ENCODE peak calls at places on chromosomes 11 and 22, in eight cellular contexts. E, I, G, N, Q, K, W and V are unnamed samples.

GRCh38 chr11:123454060-123454651 is 24.1 kb downstream of the GRAMD1B start:
- DNase-seq in E (no peak), I (peak), G (no peak), N (no peak), Q (no peak), K (peak), W (no peak), V (no peak)

GRCh38 chr11:70525006-70525405 is 126.7 kb downstream of the CTTN start:
- DNase-seq in E (no peak), I (no peak), G (peak), N (no peak), Q (no peak), K (no peak), W (no peak), V (no peak)

GRCh38 chr11:84503503-84503902 is 1123.6 kb downstream of the DLG2 start:
- DNase-seq in E (no peak), I (no peak), G (no peak), N (no peak), Q (no peak), K (no peak), W (no peak), V (no peak)

GRCh38 chr22:46622081-46622521 is 1.9 kb downstream of the GRAMD4 start:
- DNase-seq in E (peak), I (no peak), G (no peak), N (no peak), Q (no peak), K (no peak), W (no peak), V (no peak)

GRCh38 chr11:19577391-19577831 is 135.2 kb upstream of the NAV2 start:
- DNase-seq in E (peak), I (no peak), G (no peak), N (no peak), Q (no peak), K (no peak), W (no peak), V (no peak)

GRCh38 chr11:27619936-27620335 is 80.3 kb downstream of the BDNF start:
- DNase-seq in E (no peak), I (no peak), G (no peak), N (no peak), Q (no peak), K (no peak), W (no peak), V (no peak)

GRCh38 chr22:23248583-23248982 is 68.3 kb downstream of the BCR start:
- DNase-seq in E (no peak), I (peak), G (peak), N (peak), Q (no peak), K (no peak), W (peak), V (peak)

GRCh38 chr11:63945482-63946163 is 6.8 kb downstream of the NAA40 start:
- DNase-seq in E (peak), I (peak), G (peak), N (peak), Q (peak), K (peak), W (peak), V (peak)

GRCh38 chr11:132639986-132640385 is 892.3 kb downstream of the OPCML start:
- DNase-seq in E (no peak), I (no peak), G (no peak), N (no peak), Q (no peak), K (no peak), W (no peak), V (no peak)

GRCh38 chr11:110818032-110818687 is 105.9 kb upstream of the ARHGAP20 start:
- DNase-seq in E (no peak), I (no peak), G (no peak), N (no peak), Q (no peak), K (no peak), W (no peak), V (no peak)

GRCh38 chr22:37660709-37661045 is 2.2 kb downstream of the PDXP start:
- DNase-seq in E (no peak), I (no peak), G (no peak), N (no peak), Q (no peak), K (no peak), W (no peak), V (no peak)

GRCh38 chr11:126080206-126080941 is 17.7 kb upstream of the CDON start:
- DNase-seq in E (no peak), I (peak), G (no peak), N (no peak), Q (no peak), K (no peak), W (peak), V (peak)

GRCh38 chr11:97502201-97502600 is 1112.4 kb downstream of the JRKL start:
- DNase-seq in E (no peak), I (no peak), G (no peak), N (no peak), Q (no peak), K (no peak), W (no peak), V (no peak)

GRCh38 chr11:78319453-78319955 is 98.1 kb downstream of the GAB2 start:
- DNase-seq in E (no peak), I (no peak), G (peak), N (no peak), Q (no peak), K (no peak), W (no peak), V (no peak)

GRCh38 chr11:2421996-2422395 is 21.4 kb downstream of the TSSC4 start:
- DNase-seq in E (peak), I (no peak), G (peak), N (no peak), Q (no peak), K (no peak), W (no peak), V (no peak)

GRCh38 chr11:112590778-112591177 is 330.1 kb upstream of the PLET1 start:
- DNase-seq in E (no peak), I (no peak), G (no peak), N (peak), Q (no peak), K (no peak), W (no peak), V (peak)

GRCh38 chr11:66443602-66444001 is 5.0 kb upstream of the MRPL11 start:
- DNase-seq in E (no peak), I (no peak), G (no peak), N (no peak), Q (peak), K (no peak), W (no peak), V (no peak)

GRCh38 chr11:47051217-47051616 is 114.7 kb downstream of the CSTPP1 start:
- DNase-seq in E (peak), I (no peak), G (no peak), N (no peak), Q (no peak), K (no peak), W (no peak), V (no peak)

GRCh38 chr11:8839957-8840945 is 70.7 kb upstream of the AKIP1 start:
- DNase-seq in E (peak), I (no peak), G (no peak), N (peak), Q (no peak), K (no peak), W (no peak), V (peak)

GRCh38 chr11:10263929-10264328 is 30.1 kb downstream of the SBF2 start:
- DNase-seq in E (no peak), I (no peak), G (no peak), N (no peak), Q (peak), K (no peak), W (no peak), V (no peak)

GRCh38 chr22:22999473-22999872 is 70.8 kb upstream of the GNAZ start:
- DNase-seq in E (no peak), I (no peak), G (no peak), N (no peak), Q (no peak), K (no peak), W (no peak), V (no peak)

GRCh38 chr11:119120639-119121007 is 757 bp upstream of the HINFP start:
- DNase-seq in E (no peak), I (no peak), G (no peak), N (no peak), Q (peak), K (peak), W (no peak), V (no peak)

GRCh38 chr22:36332623-36333331 is 55.0 kb downstream of the MYH9 start:
- DNase-seq in E (no peak), I (peak), G (no peak), N (no peak), Q (no peak), K (peak), W (no peak), V (peak)

GRCh38 chr22:31650391-31650790 is 11.6 kb downstream of the PISD start:
- DNase-seq in E (no peak), I (peak), G (no peak), N (peak), Q (no peak), K (no peak), W (no peak), V (no peak)

GRCh38 chr11:66725646-66726045 is 3.4 kb downstream of the SPTBN2 start:
- DNase-seq in E (no peak), I (no peak), G (no peak), N (peak), Q (no peak), K (no peak), W (no peak), V (no peak)

GRCh38 chr11:44734982-44735381 is 8.2 kb downstream of the TSPAN18 start:
- DNase-seq in E (no peak), I (no peak), G (no peak), N (no peak), Q (no peak), K (no peak), W (no peak), V (no peak)

GRCh38 chr11:36009469-36009868 is 65.6 kb downstream of the LDLRAD3 start:
- DNase-seq in E (no peak), I (peak), G (no peak), N (no peak), Q (peak), K (no peak), W (no peak), V (no peak)

GRCh38 chr22:45478108-45478771 is 24.4 kb upstream of the FBLN1 start:
- DNase-seq in E (peak), I (peak), G (peak), N (no peak), Q (peak), K (no peak), W (no peak), V (no peak)

GRCh38 chr11:111944139-111944538 is 7.0 kb downstream of the DIXDC1 start:
- DNase-seq in E (no peak), I (peak), G (no peak), N (peak), Q (no peak), K (no peak), W (no peak), V (no peak)

GRCh38 chr11:119626197-119626909 is 102.6 kb downstream of the NECTIN1 start:
- DNase-seq in E (no peak), I (no peak), G (no peak), N (no peak), Q (no peak), K (no peak), W (no peak), V (no peak)

GRCh38 chr11:117875397-117876048 is 935 bp downstream of the FXYD6 start:
- DNase-seq in E (peak), I (no peak), G (no peak), N (peak), Q (no peak), K (no peak), W (no peak), V (peak)

GRCh38 chr22:33472462-33473344 is 414.5 kb upstream of the SYN3 start:
- DNase-seq in E (no peak), I (no peak), G (no peak), N (no peak), Q (no peak), K (peak), W (no peak), V (no peak)

GRCh38 chr22:33119044-33119443 is 60.9 kb upstream of the SYN3 start:
- DNase-seq in E (no peak), I (no peak), G (no peak), N (no peak), Q (no peak), K (no peak), W (no peak), V (no peak)

GRCh38 chr11:9313648-9314290 is 624 bp downstream of the TMEM41B start:
- DNase-seq in E (no peak), I (no peak), G (no peak), N (peak), Q (no peak), K (peak), W (no peak), V (no peak)

GRCh38 chr22:17884951-17885350 is 110.7 kb upstream of the BID start:
- DNase-seq in E (no peak), I (no peak), G (no peak), N (no peak), Q (no peak), K (no peak), W (no peak), V (no peak)

GRCh38 chr11:86513746-86514373 is 139.2 kb downstream of the CCDC81 start:
- DNase-seq in E (no peak), I (no peak), G (no peak), N (no peak), Q (no peak), K (no peak), W (no peak), V (no peak)

GRCh38 chr11:70680781-70681281 is 282.5 kb downstream of the CTTN start:
- DNase-seq in E (no peak), I (no peak), G (no peak), N (no peak), Q (no peak), K (no peak), W (no peak), V (no peak)